ENCODE peak calls at places on chromosome 21, in six cellular contexts. A is GM12892, Q is A549, H is stomach, E is lower leg skin, O is breast epithelium. F is an unnamed sample.

GRCh38 chr21:32771134-32771523 is 426 bp downstream of the PAXBP1 start:
- DNase-seq in Q (peak; percentile 20), H (peak; percentile 58), A (peak; percentile 46), E (peak; percentile 89), O (peak; percentile 34), F (peak; percentile 81)

GRCh38 chr21:34701726-34702125 is 32.9 kb downstream of the CLIC6 start:
- DNase-seq in H (no peak), E (peak; percentile 78), Q (no peak), A (no peak), O (no peak), F (no peak)

GRCh38 chr21:17667256-17667655 is 54.6 kb upstream of the BTG3 start:
- DNase-seq in A (no peak), O (no peak), Q (no peak), H (no peak), E (no peak), F (no peak)

GRCh38 chr21:14084701-14085100 is 126.1 kb downstream of the LIPI start:
- DNase-seq in A (no peak), E (no peak), Q (no peak), O (no peak), H (no peak), F (no peak)

GRCh38 chr21:45376459-45377324 is 28.3 kb upstream of the COL18A1 start:
- DNase-seq in E (peak; percentile 84), Q (no peak), A (no peak), O (no peak), H (no peak), F (no peak)

GRCh38 chr21:28725396-28725795 is 267.3 kb downstream of the LTN1 start:
- DNase-seq in E (no peak), H (no peak), A (no peak), Q (no peak), O (no peak), F (no peak)

GRCh38 chr21:46295177-46295711 is 9.1 kb downstream of the YBEY start:
- DNase-seq in O (no peak), E (no peak), A (no peak), H (no peak), Q (no peak), F (no peak)

GRCh38 chr21:34166468-34166867 is 93.1 kb downstream of the MRPS6 start:
- DNase-seq in H (no peak), Q (no peak), O (no peak), A (no peak), E (peak; percentile 8), F (peak; percentile 27)

GRCh38 chr21:31988492-31989285 is 115.9 kb downstream of the HUNK start:
- DNase-seq in H (no peak), E (peak; percentile 76), O (no peak), Q (no peak), A (no peak), F (no peak)

GRCh38 chr21:28639742-28640141 is 352.9 kb downstream of the LTN1 start:
- DNase-seq in E (no peak), Q (no peak), O (no peak), A (no peak), H (no peak), F (no peak)

GRCh38 chr21:46550511-46550941 is 54.4 kb downstream of the S100B start:
- DNase-seq in O (peak; percentile 17), Q (no peak), E (no peak), A (no peak), H (peak; percentile 21), F (no peak)

GRCh38 chr21:34613679-34614442 is 1.1 kb downstream of the RCAN1 start:
- DNase-seq in O (no peak), E (peak; percentile 85), H (no peak), Q (no peak), A (no peak), F (no peak)

GRCh38 chr21:41878831-41879189 is 334 bp downstream of the PRDM15 start:
- DNase-seq in E (peak; percentile 95), O (peak; percentile 66), Q (peak; percentile 56), H (peak; percentile 83), A (peak; percentile 77), F (peak; percentile 88)
- TF ChIP-seq POLR2A in E (no peak), O (no peak), Q (no peak), H (no peak), A (no peak), F (no peak)

GRCh38 chr21:42839271-42840231 is 39.8 kb downstream of the WDR4 start:
- DNase-seq in Q (no peak), E (peak; percentile 74), O (no peak), H (peak; percentile 22), A (no peak), F (no peak)
- TF ChIP-seq POLR2A in Q (no peak), E (no peak), O (no peak), H (no peak), A (peak; percentile 34), F (no peak)

DNA sequence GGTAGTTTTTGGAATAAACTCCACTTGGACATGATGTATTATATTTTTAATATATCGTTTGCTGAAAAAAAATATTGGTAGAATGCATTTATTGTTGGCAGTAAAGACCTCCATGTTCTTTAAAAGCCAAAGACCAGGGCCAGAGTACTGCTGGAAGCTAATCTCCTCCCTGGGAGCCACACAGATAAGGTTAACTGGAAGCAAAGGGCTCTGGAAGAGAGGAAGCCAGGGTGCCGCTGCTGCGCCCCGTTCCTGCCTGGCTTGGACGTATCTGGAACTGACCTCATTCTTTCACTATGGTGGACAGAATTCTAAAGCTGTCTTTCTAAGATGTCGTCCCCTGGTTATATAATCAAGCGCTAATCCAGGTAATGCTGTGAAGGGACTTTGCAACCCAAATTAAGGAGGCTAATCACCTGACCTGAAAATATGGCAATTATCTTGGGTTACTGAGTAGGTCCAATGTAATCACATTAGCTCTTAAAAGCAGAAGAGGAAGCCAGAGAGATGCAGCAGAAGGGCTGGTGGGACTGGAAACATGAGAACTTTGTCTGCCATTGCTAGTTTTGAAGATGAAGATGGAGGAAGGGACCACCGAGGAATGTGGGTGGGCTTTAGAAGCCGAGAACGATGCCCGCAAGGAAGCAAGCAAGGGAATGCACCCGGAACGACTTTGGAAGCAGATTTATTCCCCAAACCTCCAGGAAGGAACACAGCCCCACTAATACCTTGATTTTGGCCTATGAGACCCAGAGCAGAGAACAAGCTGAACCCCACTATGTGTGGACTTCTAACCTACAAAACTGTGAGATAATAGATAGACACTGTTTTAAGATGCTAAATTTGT is 167.7 kb upstream of the KCNJ15 start:
- DNase-seq in A (no peak), O (no peak), E (no peak), Q (no peak), H (no peak), F (no peak)
- TF ChIP-seq POLR2A in A (no peak), O (no peak), E (no peak), Q (no peak), H (no peak), F (no peak)

GRCh38 chr21:43333301-43334062 is 93.4 kb downstream of the SIK1 start:
- DNase-seq in Q (peak; percentile 65), E (no peak), H (peak; percentile 64), O (peak; percentile 92), A (no peak), F (no peak)
- TF ChIP-seq POLR2A in Q (peak; percentile 19), E (no peak), H (no peak), O (no peak), A (no peak), F (no peak)

GRCh38 chr21:43919283-43919682 is 54.3 kb downstream of the AGPAT3 start:
- DNase-seq in H (no peak), Q (no peak), A (no peak), O (no peak), E (no peak), F (no peak)
- TF ChIP-seq POLR2A in H (no peak), Q (no peak), A (no peak), O (no peak), E (no peak), F (no peak)

DNA sequence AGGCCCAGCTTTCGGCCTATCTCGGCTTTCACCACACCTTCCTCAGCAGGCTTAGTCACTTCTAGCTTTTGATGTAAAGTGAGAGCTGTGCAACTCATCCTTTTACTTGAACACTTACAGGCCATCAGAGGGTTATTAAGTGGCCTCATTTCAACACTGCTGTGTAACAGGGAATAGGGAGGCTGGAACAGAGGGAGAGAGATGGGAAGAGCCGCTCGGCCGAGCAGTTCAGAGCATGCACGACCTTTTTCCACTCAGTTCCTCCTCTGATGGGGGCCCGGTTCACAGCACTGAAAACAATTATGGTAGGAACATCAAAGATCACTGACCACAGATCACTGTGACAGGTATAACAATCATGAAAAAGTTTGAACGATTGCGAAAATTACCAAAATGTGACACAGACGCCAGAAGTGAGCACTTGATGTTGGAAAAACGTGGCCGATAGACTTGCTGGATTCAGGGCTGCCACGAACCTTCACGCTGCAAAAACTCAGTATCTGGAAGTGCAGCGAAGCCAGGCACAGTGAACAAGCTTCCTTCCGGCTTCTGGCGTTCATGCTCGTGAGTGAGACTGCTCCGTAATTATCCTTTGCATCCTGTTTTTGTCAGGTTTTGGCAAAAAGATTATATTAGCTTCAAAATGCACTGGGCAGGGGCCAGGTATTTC is 28.6 kb downstream of the AGPAT3 start:
- DNase-seq in E (no peak), O (no peak), H (peak; percentile 49), A (no peak), Q (no peak), F (peak; percentile 44)
- TF ChIP-seq POLR2A in E (no peak), O (no peak), H (no peak), A (no peak), Q (no peak), F (no peak)

DNA sequence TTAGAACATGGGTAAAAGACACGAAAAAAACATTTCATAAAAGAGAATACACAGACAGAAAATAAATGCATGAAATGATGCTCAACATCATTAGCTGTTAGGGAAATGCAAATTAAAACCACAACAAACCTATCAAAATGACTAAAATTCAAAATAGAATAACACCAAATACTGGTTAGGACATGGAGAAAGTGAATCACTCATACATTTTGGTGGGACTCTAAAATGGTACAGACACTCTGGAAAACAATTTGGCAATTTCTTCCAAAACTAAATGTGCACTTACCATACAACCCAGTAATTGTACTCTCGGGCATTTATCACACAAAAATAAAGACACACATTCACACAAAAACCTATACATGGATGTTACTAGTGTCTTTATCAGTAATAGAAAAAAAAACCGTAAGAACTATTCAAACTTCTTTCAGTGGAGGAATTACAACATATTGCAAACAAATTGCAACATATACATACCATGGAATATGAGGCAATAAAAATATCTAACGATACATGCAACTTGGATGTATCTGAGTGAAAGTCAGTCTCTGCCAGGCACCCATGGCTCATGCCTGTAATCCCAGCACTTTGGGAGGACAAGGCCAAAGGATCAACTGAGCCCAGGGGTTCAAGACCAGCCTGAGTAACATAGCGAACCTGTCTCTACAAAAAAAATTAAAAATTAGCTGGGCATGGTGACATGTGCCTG is 19.7 kb downstream of the HSF2BP start:
- DNase-seq in E (no peak), O (no peak), H (no peak), Q (no peak), A (no peak), F (no peak)
- TF ChIP-seq POLR2A in E (no peak), O (no peak), H (no peak), Q (no peak), A (no peak), F (no peak)

GRCh38 chr21:37267269-37268185 is at the start of gene VPS26C:
- DNase-seq in H (peak; percentile 98), Q (peak; percentile 58), E (peak; percentile 100), A (peak; percentile 80), O (peak; percentile 98), F (peak; percentile 99)
- TF ChIP-seq POLR2A in H (no peak), Q (peak; percentile 45), E (peak; percentile 43), A (peak; percentile 91), O (peak; percentile 42), F (peak; percentile 97)

GRCh38 chr21:43585924-43586411 is 73.3 kb downstream of the HSF2BP start:
- DNase-seq in H (peak; percentile 79), O (peak; percentile 92), A (no peak), E (no peak), Q (peak; percentile 78), F (no peak)
- TF ChIP-seq POLR2A in H (no peak), O (no peak), A (no peak), E (no peak), Q (no peak), F (no peak)

F was measured in erythroblast.